ENCODE peak calls at places on chromosomes 4 and X, in eight cellular contexts. One of them, this sample, is unnamed.

GRCh38 chr4:145887241-145887964 is 51.2 kb downstream of the ZNF827 start:
- DNase-seq in body of pancreas: no peak
- DNase-seq in cardiac muscle cell: peak
- DNase-seq in kidney: no peak
- DNase-seq in astrocyte: peak
- DNase-seq in aorta: no peak
- DNase-seq in transverse colon: no peak
- DNase-seq in tibial nerve: no peak
- DNase-seq in this sample: no peak

GRCh38 chr4:74661427-74662171 is 132.7 kb downstream of the BTC start:
- DNase-seq in body of pancreas: no peak
- DNase-seq in aorta: no peak
- DNase-seq in kidney: no peak
- DNase-seq in astrocyte: no peak
- DNase-seq in cardiac muscle cell: peak
- DNase-seq in tibial nerve: no peak
- DNase-seq in transverse colon: no peak
- DNase-seq in this sample: no peak

GRCh38 chrX:8748855-8749254 is 16.9 kb upstream of the ANOS1 start:
- DNase-seq in cardiac muscle cell: peak
- DNase-seq in tibial nerve: no peak
- DNase-seq in kidney: no peak
- DNase-seq in transverse colon: no peak
- DNase-seq in body of pancreas: no peak
- DNase-seq in aorta: no peak
- DNase-seq in astrocyte: no peak
- DNase-seq in this sample: no peak

GRCh38 chr4:20395160-20395773 is 143.6 kb downstream of the SLIT2 start:
- DNase-seq in transverse colon: peak
- DNase-seq in aorta: no peak
- DNase-seq in tibial nerve: no peak
- DNase-seq in cardiac muscle cell: peak
- DNase-seq in astrocyte: no peak
- DNase-seq in kidney: no peak
- DNase-seq in body of pancreas: peak
- DNase-seq in this sample: peak

GRCh38 chrX:40103565-40104323 is 6.0 kb upstream of the BCOR start:
- DNase-seq in kidney: no peak
- DNase-seq in body of pancreas: no peak
- DNase-seq in aorta: no peak
- DNase-seq in transverse colon: no peak
- DNase-seq in tibial nerve: no peak
- DNase-seq in cardiac muscle cell: no peak
- DNase-seq in astrocyte: no peak
- DNase-seq in this sample: no peak

GRCh38 chr4:151315212-151315886 is 10.1 kb downstream of the SH3D19 start:
- DNase-seq in cardiac muscle cell: peak
- DNase-seq in kidney: no peak
- DNase-seq in body of pancreas: no peak
- DNase-seq in aorta: no peak
- DNase-seq in tibial nerve: no peak
- DNase-seq in astrocyte: peak
- DNase-seq in transverse colon: no peak
- DNase-seq in this sample: peak

GRCh38 chr4:145795535-145795934 is 115.6 kb downstream of the C4orf51 start:
- DNase-seq in tibial nerve: no peak
- DNase-seq in body of pancreas: no peak
- DNase-seq in kidney: no peak
- DNase-seq in astrocyte: no peak
- DNase-seq in aorta: no peak
- DNase-seq in cardiac muscle cell: no peak
- DNase-seq in transverse colon: no peak
- DNase-seq in this sample: no peak

GRCh38 chr4:151322565-151322964 is 2.8 kb downstream of the SH3D19 start:
- DNase-seq in kidney: no peak
- DNase-seq in cardiac muscle cell: no peak
- DNase-seq in astrocyte: peak
- DNase-seq in body of pancreas: no peak
- DNase-seq in aorta: no peak
- DNase-seq in tibial nerve: no peak
- DNase-seq in transverse colon: no peak
- DNase-seq in this sample: peak

GRCh38 chr4:138756519-138756918 is 259.1 kb upstream of the NOCT start:
- DNase-seq in cardiac muscle cell: no peak
- DNase-seq in aorta: no peak
- DNase-seq in transverse colon: no peak
- DNase-seq in body of pancreas: no peak
- DNase-seq in astrocyte: no peak
- DNase-seq in tibial nerve: no peak
- DNase-seq in kidney: no peak
- DNase-seq in this sample: no peak

GRCh38 chrX:34875204-34875603 is 67.4 kb upstream of the FAM47B start:
- DNase-seq in astrocyte: peak
- DNase-seq in body of pancreas: no peak
- DNase-seq in transverse colon: no peak
- DNase-seq in kidney: no peak
- DNase-seq in cardiac muscle cell: peak
- DNase-seq in aorta: no peak
- DNase-seq in tibial nerve: no peak
- DNase-seq in this sample: no peak

GRCh38 chr4:99945718-99946345 is 586 bp downstream of the DNAJB14 start:
- DNase-seq in body of pancreas: no peak
- DNase-seq in astrocyte: peak
- DNase-seq in kidney: no peak
- DNase-seq in cardiac muscle cell: peak
- DNase-seq in transverse colon: no peak
- DNase-seq in tibial nerve: no peak
- DNase-seq in aorta: peak
- DNase-seq in this sample: no peak

GRCh38 chr4:138859249-138859648 is 156.3 kb upstream of the NOCT start:
- DNase-seq in body of pancreas: no peak
- DNase-seq in tibial nerve: no peak
- DNase-seq in transverse colon: no peak
- DNase-seq in kidney: no peak
- DNase-seq in aorta: no peak
- DNase-seq in astrocyte: no peak
- DNase-seq in cardiac muscle cell: no peak
- DNase-seq in this sample: no peak

GRCh38 chr4:128862608-128863313 is 53.3 kb downstream of the JADE1 start:
- DNase-seq in kidney: no peak
- DNase-seq in astrocyte: peak
- DNase-seq in tibial nerve: no peak
- DNase-seq in aorta: no peak
- DNase-seq in body of pancreas: no peak
- DNase-seq in cardiac muscle cell: no peak
- DNase-seq in transverse colon: no peak
- DNase-seq in this sample: no peak

GRCh38 chr4:104743141-104743748 is 248.6 kb upstream of the CXXC4 start:
- DNase-seq in kidney: no peak
- DNase-seq in body of pancreas: no peak
- DNase-seq in aorta: no peak
- DNase-seq in cardiac muscle cell: no peak
- DNase-seq in astrocyte: no peak
- DNase-seq in tibial nerve: no peak
- DNase-seq in transverse colon: no peak
- DNase-seq in this sample: no peak

GRCh38 chrX:136731207-136731782 is 49.4 kb downstream of the ARHGEF6 start:
- DNase-seq in transverse colon: no peak
- DNase-seq in body of pancreas: no peak
- DNase-seq in tibial nerve: no peak
- DNase-seq in kidney: no peak
- DNase-seq in cardiac muscle cell: no peak
- DNase-seq in aorta: no peak
- DNase-seq in astrocyte: no peak
- DNase-seq in this sample: no peak

GRCh38 chrX:150887906-150888465 is 10.5 kb downstream of the CD99L2 start:
- DNase-seq in tibial nerve: no peak
- DNase-seq in aorta: no peak
- DNase-seq in cardiac muscle cell: no peak
- DNase-seq in body of pancreas: no peak
- DNase-seq in kidney: no peak
- DNase-seq in transverse colon: no peak
- DNase-seq in astrocyte: peak
- DNase-seq in this sample: no peak

GRCh38 chr4:90545380-90545779 is 418.2 kb downstream of the CCSER1 start:
- DNase-seq in astrocyte: no peak
- DNase-seq in aorta: no peak
- DNase-seq in transverse colon: no peak
- DNase-seq in cardiac muscle cell: no peak
- DNase-seq in kidney: no peak
- DNase-seq in body of pancreas: no peak
- DNase-seq in tibial nerve: no peak
- DNase-seq in this sample: no peak
- H3K27ac ChIP-seq in astrocyte: no peak
- H3K27ac ChIP-seq in aorta: no peak
- H3K27ac ChIP-seq in transverse colon: no peak
- H3K27ac ChIP-seq in cardiac muscle cell: no peak
- H3K27ac ChIP-seq in kidney: no peak
- H3K27ac ChIP-seq in body of pancreas: no peak
- H3K27ac ChIP-seq in tibial nerve: no peak
- H3K27ac ChIP-seq in this sample: no peak

DNA sequence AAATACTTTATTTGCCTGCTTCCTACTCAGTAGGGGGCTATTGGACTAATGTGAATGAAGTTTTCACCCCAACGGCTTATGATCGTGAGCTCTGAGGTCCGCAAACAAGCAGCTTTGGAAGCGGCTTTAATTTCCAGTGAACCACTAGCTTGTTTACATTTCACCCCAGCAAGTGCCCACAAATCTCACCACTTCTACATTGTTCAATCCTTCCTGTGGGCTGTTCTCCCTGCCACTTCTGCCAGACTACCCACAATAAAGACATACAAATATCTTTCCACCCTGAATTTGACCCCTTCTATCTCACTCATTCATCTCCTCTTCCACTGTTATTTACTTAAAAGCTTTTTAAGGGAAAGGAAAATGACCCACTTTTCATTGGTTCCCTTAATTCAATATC is 98.0 kb downstream of the CDS1 start:
- DNase-seq in cardiac muscle cell: no peak
- DNase-seq in astrocyte: no peak
- DNase-seq in tibial nerve: no peak
- DNase-seq in kidney: no peak
- DNase-seq in aorta: no peak
- DNase-seq in transverse colon: no peak
- DNase-seq in body of pancreas: no peak
- DNase-seq in this sample: no peak
- H3K27ac ChIP-seq in cardiac muscle cell: peak
- H3K27ac ChIP-seq in astrocyte: no peak
- H3K27ac ChIP-seq in tibial nerve: no peak
- H3K27ac ChIP-seq in kidney: peak
- H3K27ac ChIP-seq in aorta: no peak
- H3K27ac ChIP-seq in transverse colon: peak
- H3K27ac ChIP-seq in body of pancreas: no peak
- H3K27ac ChIP-seq in this sample: no peak

GRCh38 chrX:86195343-86195742 is 47.1 kb downstream of the DACH2 start:
- DNase-seq in kidney: no peak
- DNase-seq in tibial nerve: no peak
- DNase-seq in body of pancreas: no peak
- DNase-seq in aorta: no peak
- DNase-seq in astrocyte: no peak
- DNase-seq in transverse colon: no peak
- DNase-seq in cardiac muscle cell: no peak
- DNase-seq in this sample: no peak

GRCh38 chrX:86197815-86198214 is 49.6 kb downstream of the DACH2 start:
- DNase-seq in aorta: no peak
- DNase-seq in tibial nerve: no peak
- DNase-seq in body of pancreas: no peak
- DNase-seq in cardiac muscle cell: no peak
- DNase-seq in astrocyte: no peak
- DNase-seq in kidney: no peak
- DNase-seq in transverse colon: no peak
- DNase-seq in this sample: no peak

GRCh38 chrX:86192827-86193226 is 44.6 kb downstream of the DACH2 start:
- DNase-seq in aorta: no peak
- DNase-seq in kidney: no peak
- DNase-seq in tibial nerve: no peak
- DNase-seq in transverse colon: no peak
- DNase-seq in cardiac muscle cell: no peak
- DNase-seq in body of pancreas: no peak
- DNase-seq in astrocyte: no peak
- DNase-seq in this sample: no peak

GRCh38 chrX:86194758-86195157 is 46.5 kb downstream of the DACH2 start:
- DNase-seq in cardiac muscle cell: no peak
- DNase-seq in body of pancreas: no peak
- DNase-seq in transverse colon: no peak
- DNase-seq in kidney: peak
- DNase-seq in astrocyte: no peak
- DNase-seq in tibial nerve: no peak
- DNase-seq in aorta: no peak
- DNase-seq in this sample: no peak
- H3K27ac ChIP-seq in cardiac muscle cell: no peak
- H3K27ac ChIP-seq in body of pancreas: no peak
- H3K27ac ChIP-seq in transverse colon: no peak
- H3K27ac ChIP-seq in kidney: no peak
- H3K27ac ChIP-seq in astrocyte: no peak
- H3K27ac ChIP-seq in tibial nerve: no peak
- H3K27ac ChIP-seq in aorta: no peak
- H3K27ac ChIP-seq in this sample: no peak

GRCh38 chr4:177369372-177369771 is 59.7 kb downstream of the NEIL3 start:
- DNase-seq in transverse colon: no peak
- DNase-seq in aorta: no peak
- DNase-seq in tibial nerve: no peak
- DNase-seq in astrocyte: peak
- DNase-seq in body of pancreas: no peak
- DNase-seq in kidney: no peak
- DNase-seq in cardiac muscle cell: peak
- DNase-seq in this sample: no peak

GRCh38 chr4:177375372-177375771 is 65.7 kb downstream of the NEIL3 start:
- DNase-seq in cardiac muscle cell: no peak
- DNase-seq in transverse colon: no peak
- DNase-seq in kidney: no peak
- DNase-seq in astrocyte: no peak
- DNase-seq in aorta: no peak
- DNase-seq in body of pancreas: no peak
- DNase-seq in tibial nerve: no peak
- DNase-seq in this sample: no peak

GRCh38 chr4:177374966-177375365 is 65.3 kb downstream of the NEIL3 start:
- DNase-seq in astrocyte: no peak
- DNase-seq in cardiac muscle cell: no peak
- DNase-seq in kidney: no peak
- DNase-seq in tibial nerve: no peak
- DNase-seq in body of pancreas: no peak
- DNase-seq in transverse colon: no peak
- DNase-seq in aorta: no peak
- DNase-seq in this sample: peak

GRCh38 chr4:177367336-177367735 is 57.7 kb downstream of the NEIL3 start:
- DNase-seq in astrocyte: peak
- DNase-seq in tibial nerve: no peak
- DNase-seq in transverse colon: no peak
- DNase-seq in aorta: no peak
- DNase-seq in kidney: no peak
- DNase-seq in cardiac muscle cell: peak
- DNase-seq in body of pancreas: no peak
- DNase-seq in this sample: no peak

DNA sequence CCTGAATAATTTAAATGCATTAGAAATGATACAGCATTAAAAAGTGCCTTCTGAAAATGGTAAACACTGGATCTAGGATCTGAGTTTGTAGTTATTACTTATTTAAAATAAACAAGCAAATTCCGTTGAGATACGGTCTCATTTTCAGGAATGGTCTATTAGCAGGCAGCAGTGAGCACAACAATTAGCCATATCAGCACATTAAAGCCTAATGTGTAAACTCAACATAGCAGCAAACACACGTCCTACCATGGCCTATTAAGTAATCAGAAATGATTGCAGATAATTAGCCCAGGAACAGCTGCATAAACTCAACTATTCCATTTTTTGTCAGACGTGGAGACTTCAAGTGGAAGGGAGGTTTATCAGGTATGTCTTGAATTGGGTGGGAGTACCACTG is 61.8 kb downstream of the NEIL3 start:
- DNase-seq in transverse colon: no peak
- DNase-seq in cardiac muscle cell: no peak
- DNase-seq in astrocyte: no peak
- DNase-seq in tibial nerve: no peak
- DNase-seq in aorta: no peak
- DNase-seq in body of pancreas: no peak
- DNase-seq in kidney: no peak
- DNase-seq in this sample: no peak
- H3K27ac ChIP-seq in transverse colon: no peak
- H3K27ac ChIP-seq in cardiac muscle cell: no peak
- H3K27ac ChIP-seq in astrocyte: no peak
- H3K27ac ChIP-seq in tibial nerve: no peak
- H3K27ac ChIP-seq in aorta: no peak
- H3K27ac ChIP-seq in body of pancreas: no peak
- H3K27ac ChIP-seq in kidney: no peak
- H3K27ac ChIP-seq in this sample: no peak

This sample was measured in thyroid gland.